ENCODE peak calls at places on chromosomes 13 and 19, in ten cellular contexts. K is hepatocyte, Y is AG04450, W is BJ, E is brain microvascular endothelial cell, H is IMR-90, I is HepG2, O is A673, T is Caco-2, S is thyroid gland. F is an unnamed sample.

GRCh38 chr13:59261928-59262488 is 901.7 kb downstream of the DIAPH3 start:
- DNase-seq in K (peak; percentile 18), Y (no peak), W (no peak), E (no peak), H (peak; percentile 12), I (peak; percentile 4), O (peak; percentile 58), T (no peak), S (peak; percentile 45), F (no peak)

GRCh38 chr13:72535076-72535475 is 192.4 kb downstream of the MZT1 start:
- DNase-seq in K (no peak), Y (no peak), W (no peak), E (no peak), H (no peak), I (no peak), O (peak; percentile 23), T (no peak), S (no peak), F (no peak)

GRCh38 chr19:664913-665443 is 2.0 kb upstream of the RNF126 start:
- DNase-seq in K (peak; percentile 93), Y (peak; percentile 55), W (no peak), E (peak; percentile 65), H (peak; percentile 70), I (peak; percentile 74), O (peak; percentile 92), T (peak; percentile 90), S (peak; percentile 77), F (peak; percentile 79)

GRCh38 chr19:18985257-18985656 is 44.2 kb upstream of the HOMER3 start:
- DNase-seq in K (no peak), Y (no peak), W (no peak), E (no peak), H (no peak), I (no peak), O (peak; percentile 87), T (no peak), S (no peak), F (no peak)

GRCh38 chr19:55370305-55370988 is at the start of gene IL11:
- DNase-seq in K (peak; percentile 59), Y (no peak), W (no peak), E (peak; percentile 32), H (peak; percentile 78), I (no peak), O (no peak), T (no peak), S (no peak), F (no peak)

GRCh38 chr19:35040826-35041547 is 534 bp upstream of the HPN start:
- DNase-seq in K (peak; percentile 89), Y (no peak), W (no peak), E (no peak), H (no peak), I (peak; percentile 96), O (no peak), T (peak; percentile 97), S (peak; percentile 93), F (peak; percentile 77)

GRCh38 chr13:33312150-33312908 is 26.8 kb upstream of the STARD13 start:
- DNase-seq in K (peak; percentile 33), Y (no peak), W (no peak), E (peak; percentile 4), H (peak; percentile 37), I (peak; percentile 14), O (peak; percentile 47), T (no peak), S (no peak), F (no peak)

GRCh38 chr13:24050292-24050711 is 110.2 kb upstream of the SPATA13 start:
- DNase-seq in K (no peak), Y (no peak), W (no peak), E (peak; percentile 82), H (peak; percentile 86), I (no peak), O (peak; percentile 28), T (no peak), S (peak; percentile 74), F (peak; percentile 77)

GRCh38 chr13:27783111-27783510 is 9.2 kb upstream of the GSX1 start:
- DNase-seq in K (peak; percentile 37), Y (no peak), W (no peak), E (no peak), H (peak; percentile 8), I (peak; percentile 14), O (no peak), T (no peak), S (no peak), F (peak; percentile 55)

GRCh38 chr13:109787135-109787954 is 962 bp upstream of the IRS2 start:
- DNase-seq in K (peak; percentile 67), Y (no peak), W (no peak), E (no peak), H (peak; percentile 33), I (no peak), O (peak; percentile 78), T (no peak), S (peak; percentile 53), F (no peak)

GRCh38 chr19:33947565-33947964 is 150.9 kb downstream of the KCTD15 start:
- DNase-seq in K (no peak), Y (no peak), W (no peak), E (no peak), H (no peak), I (no peak), O (no peak), T (no peak), S (no peak), F (no peak)

DNA sequence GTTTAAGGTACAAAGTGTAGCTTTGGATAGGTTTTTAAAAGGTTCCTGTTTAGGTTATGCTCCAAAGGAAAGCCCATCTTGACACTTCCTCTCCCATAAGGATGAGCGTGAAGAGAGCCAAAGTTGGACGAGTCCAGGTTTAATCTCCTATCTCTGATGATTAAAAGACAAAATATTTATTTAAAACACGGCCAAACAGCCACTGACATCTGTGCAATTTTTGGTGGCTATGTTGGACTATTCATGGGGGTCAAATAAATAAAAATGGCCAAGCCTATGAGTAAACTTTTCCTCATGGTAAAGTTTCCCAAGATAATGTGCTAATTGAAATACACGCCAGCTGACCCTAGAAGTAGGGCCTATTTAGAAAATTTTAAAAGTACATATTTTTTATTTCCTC is 69.0 kb upstream of the DOCK9 start:
- DNase-seq in K (no peak), Y (no peak), W (no peak), E (no peak), H (no peak), I (no peak), O (no peak), T (no peak), S (no peak), F (no peak)
- H3K4me3 ChIP-seq in K (no peak overlapping the region), Y (no peak overlapping the region), W (no peak overlapping the region), E (no peak overlapping the region), H (no peak overlapping the region), I (no peak overlapping the region), O (no peak overlapping the region), T (no peak overlapping the region), S (no peak overlapping the region), F (no peak overlapping the region)

GRCh38 chr19:45082170-45082569 is 3.1 kb downstream of the GEMIN7 start:
- DNase-seq in K (no peak), Y (no peak), W (no peak), E (no peak), H (no peak), I (no peak), O (no peak), T (no peak), S (no peak), F (no peak)

GRCh38 chr19:45078390-45079062 is 534 bp upstream of the GEMIN7 start:
- DNase-seq in K (no peak), Y (no peak), W (no peak), E (no peak), H (no peak), I (no peak), O (no peak), T (no peak), S (no peak), F (no peak)

GRCh38 chr19:45079911-45080469 is 930 bp downstream of the GEMIN7 start:
- DNase-seq in K (no peak), Y (no peak), W (no peak), E (no peak), H (no peak), I (no peak), O (no peak), T (no peak), S (no peak), F (no peak)

GRCh38 chr19:45076851-45077730 is 813 bp upstream of the ZNF296 start:
- DNase-seq in K (no peak), Y (no peak), W (no peak), E (no peak), H (no peak), I (no peak), O (no peak), T (no peak), S (no peak), F (no peak)

GRCh38 chr19:45079063-45079910 is at the start of gene GEMIN7:
- DNase-seq in K (peak; percentile 89), Y (no peak), W (no peak), E (peak; percentile 59), H (peak; percentile 59), I (peak; percentile 60), O (peak; percentile 86), T (peak; percentile 82), S (peak; percentile 74), F (peak; percentile 87)
- TF ChIP-seq CTCF in K (no peak), Y (no peak), W (no peak), E (no peak), H (peak; percentile 26), I (peak; percentile 22), O (peak; percentile 11), T (no peak), S (no peak), F (peak; percentile 41)

GRCh38 chr19:49020931-49021895 is 2.9 kb downstream of the CGB3 start:
- DNase-seq in K (no peak), Y (no peak), W (no peak), E (peak; percentile 18), H (peak; percentile 25), I (peak; percentile 23), O (no peak), T (no peak), S (no peak), F (no peak)
- H3K4me3 ChIP-seq in K (no peak overlapping the region), Y (no peak overlapping the region), W (no peak overlapping the region), E (no peak overlapping the region), H (no peak overlapping the region), I (no peak overlapping the region), O (no peak overlapping the region), T (no peak overlapping the region), S (no peak overlapping the region), F (no peak overlapping the region)

GRCh38 chr19:41025871-41026270 is 34.8 kb downstream of the CYP2B6 start:
- DNase-seq in K (no peak), Y (no peak), W (no peak), E (no peak), H (no peak), I (no peak), O (no peak), T (no peak), S (no peak), F (no peak)

GRCh38 chr19:41027273-41027967 is 36.3 kb downstream of the CYP2B6 start:
- DNase-seq in K (no peak), Y (no peak), W (no peak), E (no peak), H (no peak), I (no peak), O (no peak), T (no peak), S (no peak), F (no peak)

GRCh38 chr19:41029524-41030432 is 38.7 kb downstream of the CYP2B6 start:
- DNase-seq in K (no peak), Y (no peak), W (no peak), E (no peak), H (no peak), I (no peak), O (no peak), T (no peak), S (no peak), F (no peak)

GRCh38 chr19:41031926-41032325 is 40.8 kb downstream of the CYP2B6 start:
- DNase-seq in K (peak; percentile 24), Y (no peak), W (no peak), E (no peak), H (no peak), I (no peak), O (no peak), T (peak; percentile 50), S (no peak), F (no peak)

GRCh38 chr19:41030651-41031050 is 39.6 kb downstream of the CYP2B6 start:
- DNase-seq in K (no peak), Y (no peak), W (no peak), E (no peak), H (no peak), I (no peak), O (no peak), T (no peak), S (no peak), F (no peak)
- TF ChIP-seq CTCF in K (no peak), Y (no peak), W (no peak), E (no peak), H (no peak), I (peak; percentile 22), O (no peak), T (no peak), S (no peak), F (no peak)